ENCODE peak calls at places on chromosomes 11 and 22, in nine cellular contexts. W, I, H, L, M, E, S, K and D are unnamed samples.

GRCh38 chr22:19749876-19750275 is 10.7 kb upstream of the TBX1 start:
- DNase-seq in M (no peak), L (no peak), S (no peak), K (no peak), E (no peak), I (no peak), W (no peak), H (no peak), D (no peak)

GRCh38 chr11:40316171-40316570 is 1143.3 kb downstream of the LRRC4C start:
- DNase-seq in I (no peak), W (no peak), H (no peak), E (no peak), S (no peak), M (no peak), L (no peak), K (no peak), D (no peak)

GRCh38 chr11:17076517-17077239 is 789 bp downstream of the RPS13 start:
- DNase-seq in M (peak; percentile 7), H (no peak), I (peak; percentile 2), S (no peak), W (no peak), E (no peak), L (no peak), K (no peak), D (no peak)

GRCh38 chr22:22712092-22712658 is 67.8 kb downstream of the GGTLC2 start:
- DNase-seq in K (no peak), E (no peak), L (no peak), W (no peak), H (no peak), I (no peak), M (no peak), S (no peak), D (no peak)

GRCh38 chr11:10694481-10695239 is 1.1 kb upstream of the IRAG1 start:
- DNase-seq in M (no peak), I (peak; percentile 83), S (no peak), L (no peak), H (no peak), K (no peak), E (no peak), W (no peak), D (no peak)

GRCh38 chr22:23404689-23405365 is 175.3 kb downstream of the IGLL1 start:
- DNase-seq in E (no peak), K (no peak), S (no peak), L (no peak), H (peak; percentile 38), I (peak; percentile 40), M (peak; percentile 91), W (peak; percentile 24), D (no peak)

GRCh38 chr11:113806403-113806802 is 26.8 kb downstream of the CLDN25 start:
- DNase-seq in K (no peak), M (peak; percentile 54), L (no peak), W (no peak), E (no peak), S (no peak), H (no peak), I (peak; percentile 7), D (no peak)

GRCh38 chr22:37230673-37231405 is 13.2 kb downstream of the RAC2 start:
- DNase-seq in E (no peak), H (no peak), W (no peak), L (no peak), S (no peak), I (no peak), M (no peak), K (no peak), D (peak; percentile 30)

GRCh38 chr11:78350646-78351165 is 66.9 kb downstream of the GAB2 start:
- DNase-seq in E (no peak), H (no peak), L (peak; percentile 22), S (no peak), W (peak; percentile 58), K (peak; percentile 38), M (no peak), I (peak; percentile 47), D (no peak)

GRCh38 chr11:129267716-129268115 is 75.6 kb upstream of the ARHGAP32 start:
- DNase-seq in H (no peak), S (no peak), I (no peak), L (no peak), W (no peak), K (no peak), E (no peak), M (no peak), D (no peak)

GRCh38 chr11:44454686-44455085 is 110.8 kb upstream of the CD82 start:
- DNase-seq in S (no peak), K (peak; percentile 61), W (no peak), L (no peak), E (no peak), I (no peak), H (no peak), M (no peak), D (no peak)

GRCh38 chr11:44456544-44457270 is 108.8 kb upstream of the CD82 start:
- DNase-seq in I (no peak), L (no peak), S (no peak), H (no peak), K (peak; percentile 52), W (no peak), E (no peak), M (no peak), D (no peak)

GRCh38 chr11:44451706-44452105 is 113.8 kb upstream of the CD82 start:
- DNase-seq in S (no peak), E (no peak), L (no peak), K (no peak), W (no peak), M (no peak), H (no peak), I (no peak), D (no peak)

GRCh38 chr11:44453213-44453612 is 112.2 kb upstream of the CD82 start:
- DNase-seq in M (peak; percentile 81), E (no peak), K (peak; percentile 41), I (no peak), S (no peak), L (no peak), H (no peak), W (no peak), D (no peak)

GRCh38 chr11:44453871-44454270 is 111.6 kb upstream of the CD82 start:
- DNase-seq in H (no peak), M (no peak), I (no peak), S (no peak), W (no peak), E (no peak), K (no peak), L (no peak), D (no peak)
- TF ChIP-seq CTCF in H (no peak), M (no peak), I (no peak), S (no peak), W (no peak), E (no peak), K (no peak), L (no peak), D (no peak)

GRCh38 chr11:9039863-9040262 is 36.1 kb upstream of the NRIP3 start:
- DNase-seq in W (no peak), S (no peak), M (no peak), E (no peak), K (no peak), L (no peak), I (no peak), H (no peak), D (no peak)

GRCh38 chr11:9038537-9038936 is 34.7 kb upstream of the NRIP3 start:
- DNase-seq in K (no peak), M (no peak), L (no peak), W (no peak), S (no peak), I (no peak), H (no peak), E (no peak), D (no peak)

GRCh38 chr11:9040410-9040809 is 36.6 kb upstream of the NRIP3 start:
- DNase-seq in E (no peak), W (no peak), K (no peak), H (no peak), L (no peak), S (no peak), M (no peak), I (no peak), D (no peak)

GRCh38 chr11:9037963-9038362 is 34.2 kb upstream of the NRIP3 start:
- DNase-seq in W (no peak), K (no peak), L (no peak), I (peak; percentile 4), M (no peak), S (no peak), E (no peak), H (no peak), D (no peak)

GRCh38 chr11:9039194-9039593 is 35.4 kb upstream of the NRIP3 start:
- DNase-seq in H (no peak), L (no peak), S (no peak), W (no peak), I (peak; percentile 3), M (no peak), K (no peak), E (no peak), D (no peak)
- H3K27ac ChIP-seq in H (no peak overlapping the region), L (no peak overlapping the region), S (no peak overlapping the region), W (no peak overlapping the region), I (no peak overlapping the region), M (no peak overlapping the region), K (no peak overlapping the region), E (no peak overlapping the region), D (no peak overlapping the region)

GRCh38 chr22:41243361-41243760 is 2.6 kb upstream of the CHADL start:
- DNase-seq in I (no peak), M (no peak), K (no peak), E (no peak), S (no peak), L (no peak), H (no peak), W (no peak), D (no peak)

GRCh38 chr22:41247703-41248102 is 7.0 kb upstream of the CHADL start:
- DNase-seq in L (no peak), W (peak; percentile 72), I (no peak), S (peak; percentile 87), H (no peak), E (no peak), K (peak; percentile 80), M (no peak), D (no peak)

GRCh38 chr22:41248758-41249157 is 8.0 kb upstream of the CHADL start:
- DNase-seq in W (no peak), M (no peak), K (no peak), L (no peak), I (no peak), E (no peak), H (no peak), S (no peak), D (no peak)

GRCh38 chr22:41248314-41248713 is 7.6 kb upstream of the CHADL start:
- DNase-seq in M (no peak), E (no peak), S (no peak), I (no peak), H (no peak), W (no peak), K (no peak), L (no peak), D (no peak)

GRCh38 chr22:41245917-41246499 is 5.3 kb upstream of the CHADL start:
- DNase-seq in I (no peak), E (no peak), W (no peak), S (no peak), M (no peak), H (no peak), K (no peak), L (no peak), D (no peak)
- TF ChIP-seq CTCF in I (no peak), E (no peak), W (peak; percentile 7), S (no peak), M (no peak), H (no peak), K (no peak), L (no peak), D (no peak)

DNA sequence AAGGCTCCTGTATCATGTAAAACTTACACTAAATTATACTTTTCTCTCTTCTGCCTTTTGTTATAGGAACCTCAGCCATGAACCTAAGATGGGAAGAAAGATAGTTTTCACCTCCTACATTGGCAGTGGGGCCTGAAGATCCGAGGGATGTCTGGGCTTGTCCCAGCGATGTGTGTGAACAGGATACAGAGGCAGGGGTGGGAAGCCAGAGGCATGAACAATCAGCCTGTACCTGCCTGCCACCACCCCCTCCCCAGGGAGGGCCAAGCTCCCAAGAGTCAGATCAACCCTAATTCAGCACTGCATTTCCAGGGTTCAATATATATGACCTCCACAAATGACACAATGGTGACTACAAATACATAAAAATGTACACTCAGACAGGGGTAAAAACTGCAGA is 9.4 kb downstream of the KIAA0930 start:
- DNase-seq in I (no peak), W (no peak), M (no peak), L (no peak), S (no peak), K (no peak), H (no peak), E (no peak), D (no peak)
- H3K27ac ChIP-seq in I (no peak overlapping the region), W (no peak overlapping the region), M (no peak overlapping the region), L (no peak overlapping the region), S (no peak overlapping the region), K (no peak overlapping the region), H (no peak overlapping the region), E (no peak overlapping the region), D (no peak overlapping the region)